ENCODE peak calls at places on chromosomes 2 and 18, in five cellular contexts. B is choroid plexus epithelial cell, X is epithelial cell of esophagus, J is GM13977, I is GM12865. R is an unnamed sample.

GRCh38 chr2:13682878-13683277 is 949.6 kb upstream of the LRATD1 start:
- DNase-seq in J (no peak), B (peak), I (no peak), X (peak), R (no peak)

GRCh38 chr2:12613137-12613912 is 103.4 kb upstream of the TRIB2 start:
- DNase-seq in J (peak), B (no peak), I (peak), X (no peak), R (no peak)

GRCh38 chr18:45044787-45045186 is 364.1 kb downstream of the SETBP1 start:
- DNase-seq in I (no peak), B (no peak), J (no peak), X (no peak), R (no peak)

GRCh38 chr2:147273106-147273505 is 571.7 kb upstream of the ACVR2A start:
- DNase-seq in J (no peak), X (no peak), B (no peak), I (no peak), R (no peak)

GRCh38 chr18:519019-519879 is 18.7 kb upstream of the COLEC12 start:
- DNase-seq in B (peak), X (no peak), I (peak), J (peak), R (peak)

GRCh38 chr18:77001979-77002378 is 130.6 kb downstream of the MBP start:
- DNase-seq in I (no peak), X (no peak), B (no peak), J (no peak), R (no peak)

GRCh38 chr18:44599409-44599808 is 81.3 kb upstream of the SETBP1 start:
- DNase-seq in X (peak), J (no peak), B (peak), I (no peak), R (no peak)

GRCh38 chr18:3692113-3692621 is 242.2 kb downstream of the TGIF1 start:
- DNase-seq in J (no peak), I (no peak), X (no peak), B (no peak), R (no peak)

GRCh38 chr2:36568533-36569246 is 29.3 kb downstream of the FEZ2 start:
- DNase-seq in B (peak), X (peak), I (no peak), J (no peak), R (no peak)

GRCh38 chr2:229943770-229944449 is 21.6 kb downstream of the FBXO36 start:
- DNase-seq in I (no peak), J (no peak), B (peak), X (no peak), R (no peak)

GRCh38 chr2:109266998-109267854 is 138.2 kb downstream of the SH3RF3 start:
- DNase-seq in I (no peak), B (peak), X (peak), J (no peak), R (no peak)

GRCh38 chr2:172962824-172963223 is 112.8 kb upstream of the MAP3K20 start:
- DNase-seq in X (peak), I (no peak), J (no peak), B (peak), R (no peak)

GRCh38 chr2:43051316-43051715 is 175.1 kb downstream of the ZFP36L2 start:
- DNase-seq in X (peak), J (no peak), I (no peak), B (peak), R (no peak)

GRCh38 chr2:40028792-40029488 is 249.9 kb upstream of the THUMPD2 start:
- DNase-seq in X (no peak), B (no peak), I (peak), J (no peak), R (no peak)

GRCh38 chr2:16094851-16095250 is 154.5 kb downstream of the MYCN start:
- DNase-seq in B (no peak), I (no peak), J (no peak), X (no peak), R (no peak)

GRCh38 chr2:146444987-146445386 is 1399.8 kb upstream of the ACVR2A start:
- DNase-seq in X (no peak), B (no peak), J (no peak), I (no peak), R (no peak)

GRCh38 chr2:38387887-38388286 is 10.8 kb upstream of the ATL2 start:
- DNase-seq in B (no peak), X (no peak), I (no peak), J (no peak), R (no peak)

GRCh38 chr2:136207030-136207623 is 89.2 kb upstream of the CXCR4 start:
- DNase-seq in I (peak), X (no peak), B (no peak), J (no peak), R (peak)

GRCh38 chr2:43311276-43311675 is 84.9 kb upstream of the ZFP36L2 start:
- DNase-seq in J (no peak), X (peak), B (peak), I (no peak), R (no peak)

GRCh38 chr18:44901283-44901682 is 220.6 kb downstream of the SETBP1 start:
- DNase-seq in B (peak), X (no peak), I (no peak), J (no peak), R (no peak)

GRCh38 chr2:172179045-172179742 is 76.5 kb upstream of the DLX2 start:
- DNase-seq in B (no peak), J (no peak), X (peak), I (no peak), R (no peak)

GRCh38 chr2:70111752-70112591 is 24.7 kb downstream of the PCBP1 start:
- DNase-seq in B (peak), I (no peak), X (no peak), J (no peak), R (no peak)

GRCh38 chr2:37232131-37232933 is 874 bp downstream of the NDUFAF7 start:
- DNase-seq in X (peak), J (peak), I (peak), B (no peak), R (peak)

GRCh38 chr2:112534826-112535225 is 7.4 kb upstream of the POLR1B start:
- DNase-seq in B (no peak), X (no peak), I (no peak), J (no peak), R (no peak)

GRCh38 chr2:82656370-82656769 is 1802.7 kb downstream of the SUCLG1 start:
- DNase-seq in J (no peak), B (no peak), I (no peak), X (no peak), R (no peak)

GRCh38 chr18:58364867-58365533 is 263.9 kb downstream of the ALPK2 start:
- DNase-seq in B (peak), X (no peak), J (no peak), I (no peak), R (no peak)
- TF ChIP-seq CTCF in B (peak), X (no peak), J (no peak), I (no peak), R (no peak)

DNA sequence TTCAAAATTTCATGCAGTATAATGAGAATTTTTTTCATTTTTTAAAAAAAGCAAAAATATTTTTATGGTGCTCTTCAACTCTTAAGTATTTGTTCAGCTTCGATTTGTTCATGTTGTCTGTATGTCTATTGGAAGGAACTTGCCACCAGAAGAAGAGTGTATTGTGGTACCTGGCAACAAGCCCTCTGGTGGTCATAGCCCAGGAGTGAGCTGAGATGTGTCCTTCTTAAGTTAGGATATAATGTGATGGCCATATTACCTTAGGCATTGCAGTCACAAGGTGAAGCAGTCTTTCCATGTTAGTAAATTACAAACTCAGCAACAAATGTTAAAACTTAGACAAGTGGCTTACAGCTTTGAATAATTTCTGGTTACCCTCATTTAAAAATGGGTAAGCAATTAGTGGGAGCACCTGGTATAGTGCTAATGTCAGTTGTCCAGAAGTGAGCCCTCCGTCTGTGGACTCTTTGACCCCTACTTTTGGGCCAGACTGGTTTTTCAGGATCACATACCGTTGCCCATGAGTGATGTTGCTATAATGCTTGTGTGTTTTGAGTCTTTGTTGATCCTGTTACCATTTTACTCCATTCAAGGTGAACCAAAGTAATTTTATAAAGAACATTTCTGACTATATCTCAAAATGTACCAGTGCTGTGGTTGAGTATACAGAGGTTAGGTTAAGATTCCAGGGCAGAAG is 57.4 kb downstream of the MYO1B start:
- DNase-seq in J (peak), X (peak), B (peak), I (peak), R (no peak)
- TF ChIP-seq CTCF in J (peak), X (peak), B (peak), I (peak), R (peak)

GRCh38 chr2:85001595-85001994 is 30.6 kb downstream of the KCMF1 start:
- DNase-seq in B (no peak), X (no peak), J (no peak), I (no peak), R (no peak)
- TF ChIP-seq CTCF in B (no peak), X (no peak), J (no peak), I (no peak), R (no peak)

GRCh38 chr18:79643049-79643765 is 36.4 kb upstream of the CTDP1 start:
- DNase-seq in B (no peak), X (no peak), J (peak), I (no peak), R (peak)

GRCh38 chr18:79642626-79643025 is 37.0 kb upstream of the CTDP1 start:
- DNase-seq in X (peak), I (no peak), J (no peak), B (no peak), R (no peak)

GRCh38 chr18:79640064-79640672 is 39.4 kb upstream of the CTDP1 start:
- DNase-seq in I (no peak), B (no peak), X (no peak), J (no peak), R (no peak)

GRCh38 chr18:79640875-79641274 is 38.7 kb upstream of the CTDP1 start:
- DNase-seq in J (no peak), B (no peak), I (no peak), X (no peak), R (no peak)

DNA sequence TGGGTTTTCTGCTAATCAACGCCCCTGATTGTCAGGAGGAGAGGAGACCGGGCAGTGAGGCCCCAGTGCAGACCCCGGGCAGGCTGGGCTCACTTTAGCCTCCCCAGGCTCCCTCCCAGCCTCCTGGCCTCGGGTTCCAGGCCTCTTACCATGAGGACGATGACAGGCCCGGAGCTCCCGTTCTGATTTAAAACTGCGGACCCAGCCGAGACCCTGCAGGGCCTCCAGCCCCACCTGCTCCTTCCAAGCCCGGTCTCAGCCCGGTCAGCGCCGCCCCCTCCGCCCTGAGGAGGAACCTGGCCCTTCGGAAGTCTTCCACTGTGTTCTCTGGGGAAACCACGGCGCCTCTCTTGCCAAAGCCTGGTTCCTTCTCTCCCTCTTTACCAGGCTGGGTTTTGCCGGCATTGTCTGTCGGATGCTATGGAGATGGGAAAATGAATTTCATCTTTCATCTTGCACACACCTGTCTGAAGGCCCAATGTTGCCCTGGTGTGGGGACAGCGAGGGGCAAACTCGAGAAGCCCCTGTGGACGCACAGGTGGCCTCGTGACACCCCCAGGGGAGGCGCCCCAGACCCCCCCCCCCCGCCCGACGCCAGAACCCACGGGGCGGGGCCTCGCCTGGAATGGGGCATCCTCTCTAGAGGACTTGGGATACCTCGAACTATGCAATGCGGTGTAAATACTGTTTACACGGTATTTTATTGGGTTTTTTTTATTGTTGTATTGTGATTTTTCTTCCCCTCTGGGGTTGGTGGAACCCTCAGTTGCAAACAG is 37.7 kb upstream of the CTDP1 start:
- DNase-seq in X (no peak), I (no peak), B (no peak), J (no peak), R (no peak)
- TF ChIP-seq CTCF in X (no peak), I (no peak), B (no peak), J (no peak), R (no peak)

GRCh38 chr2:155223781-155224406 is 525.4 kb downstream of the KCNJ3 start:
- DNase-seq in X (peak), J (peak), B (peak), I (peak), R (peak)
- TF ChIP-seq CTCF in X (peak), J (peak), B (no peak), I (peak), R (peak)